ENCODE peak calls at places on chromosomes 3 and 15, in six cellular contexts. F is A549, X is K562, U is upper lobe of left lung, T is GM12878, Q is HepG2. J is an unnamed sample.

GRCh38 chr3:150062492-150062891 is 91.8 kb upstream of the PFN2 start:
- ATAC-seq in X (peak; percentile 29), U (no peak), F (no peak), T (no peak), Q (peak; percentile 77), J (peak; percentile 74)

GRCh38 chr15:100770781-100771584 is 108.6 kb upstream of the ALDH1A3 start:
- ATAC-seq in T (no peak), U (no peak), F (no peak), X (no peak), Q (no peak), J (no peak)

GRCh38 chr3:187265461-187265955 is 26.0 kb downstream of the MASP1 start:
- ATAC-seq in X (no peak), Q (no peak), F (no peak), T (no peak), U (no peak), J (no peak)

GRCh38 chr15:60696523-60696859 is 217.5 kb upstream of the ICE2 start:
- ATAC-seq in X (no peak), T (no peak), U (no peak), F (no peak), Q (no peak), J (no peak)

GRCh38 chr15:53693729-53694533 is 65.5 kb downstream of the WDR72 start:
- ATAC-seq in U (peak; percentile 67), Q (no peak), T (no peak), X (no peak), F (peak; percentile 24), J (no peak)

GRCh38 chr3:98817546-98817945 is 54.4 kb downstream of the ST3GAL6 start:
- ATAC-seq in T (peak; percentile 96), F (peak; percentile 55), X (peak; percentile 90), U (no peak), Q (peak; percentile 70), J (peak; percentile 77)

GRCh38 chr3:182704926-182705325 is 88.4 kb upstream of the ATP11B start:
- ATAC-seq in F (peak; percentile 68), X (peak; percentile 94), T (peak; percentile 46), Q (peak; percentile 92), U (no peak), J (no peak)

GRCh38 chr3:94887056-94887455 is 824.2 kb downstream of the NSUN3 start:
- ATAC-seq in U (no peak), Q (no peak), T (no peak), F (no peak), X (no peak), J (no peak)

GRCh38 chr15:50685191-50685975 is 1.2 kb downstream of the TRPM7 start:
- ATAC-seq in T (peak; percentile 6), X (peak; percentile 6), U (no peak), F (no peak), Q (no peak), J (no peak)

GRCh38 chr3:166071831-166072230 is 234.6 kb upstream of the BCHE start:
- ATAC-seq in Q (no peak), T (no peak), X (no peak), F (no peak), U (no peak), J (no peak)

GRCh38 chr15:101652783-101653430 is 726 bp upstream of the TM2D3 start:
- ATAC-seq in U (peak; percentile 71), Q (no peak), X (peak; percentile 52), T (peak; percentile 3), F (no peak), J (no peak)

GRCh38 chr3:139894638-139894989 is 40.4 kb upstream of the CLSTN2 start:
- ATAC-seq in Q (no peak), T (no peak), X (no peak), F (no peak), U (no peak), J (peak; percentile 72)

GRCh38 chr3:134476306-134476705 is 9.5 kb downstream of the ANAPC13 start:
- ATAC-seq in F (no peak), T (no peak), X (no peak), U (no peak), Q (no peak), J (no peak)

GRCh38 chr3:184539801-184540440 is 21.7 kb upstream of the EPHB3 start:
- ATAC-seq in T (no peak), U (no peak), F (no peak), Q (no peak), X (peak; percentile 61), J (no peak)

GRCh38 chr3:10272977-10273376 is 19.8 kb downstream of the GHRL start:
- ATAC-seq in Q (no peak), T (no peak), U (no peak), F (no peak), X (peak; percentile 13), J (no peak)

GRCh38 chr3:169430687-169431404 is 232.7 kb downstream of the MECOM start:
- ATAC-seq in T (no peak), F (no peak), X (no peak), U (no peak), Q (no peak), J (no peak)

GRCh38 chr3:15959434-15959811 is 161.6 kb upstream of the ANKRD28 start:
- ATAC-seq in U (no peak), T (no peak), F (no peak), Q (no peak), X (no peak), J (no peak)

GRCh38 chr3:43094381-43094780 is 11.5 kb downstream of the POMGNT2 start:
- ATAC-seq in X (no peak), F (no peak), U (no peak), Q (no peak), T (no peak), J (no peak)
- H3K9me3 ChIP-seq in X (no peaks in the 10 kb centered on the region), F (no peaks in the 10 kb centered on the region), U (no peaks in the 10 kb centered on the region), Q (no peaks in the 10 kb centered on the region), T (no peaks in the 10 kb centered on the region), J (no peaks in the 10 kb centered on the region)

GRCh38 chr15:99345832-99346462 is 94.7 kb downstream of the LRRC28 start:
- ATAC-seq in F (no peak), T (peak; percentile 56), U (no peak), X (no peak), Q (no peak), J (no peak)
- TF ChIP-seq EP300 in F (no peak), T (no peak), U (no peak), X (no peak), Q (no peak), J (no peak)

DNA sequence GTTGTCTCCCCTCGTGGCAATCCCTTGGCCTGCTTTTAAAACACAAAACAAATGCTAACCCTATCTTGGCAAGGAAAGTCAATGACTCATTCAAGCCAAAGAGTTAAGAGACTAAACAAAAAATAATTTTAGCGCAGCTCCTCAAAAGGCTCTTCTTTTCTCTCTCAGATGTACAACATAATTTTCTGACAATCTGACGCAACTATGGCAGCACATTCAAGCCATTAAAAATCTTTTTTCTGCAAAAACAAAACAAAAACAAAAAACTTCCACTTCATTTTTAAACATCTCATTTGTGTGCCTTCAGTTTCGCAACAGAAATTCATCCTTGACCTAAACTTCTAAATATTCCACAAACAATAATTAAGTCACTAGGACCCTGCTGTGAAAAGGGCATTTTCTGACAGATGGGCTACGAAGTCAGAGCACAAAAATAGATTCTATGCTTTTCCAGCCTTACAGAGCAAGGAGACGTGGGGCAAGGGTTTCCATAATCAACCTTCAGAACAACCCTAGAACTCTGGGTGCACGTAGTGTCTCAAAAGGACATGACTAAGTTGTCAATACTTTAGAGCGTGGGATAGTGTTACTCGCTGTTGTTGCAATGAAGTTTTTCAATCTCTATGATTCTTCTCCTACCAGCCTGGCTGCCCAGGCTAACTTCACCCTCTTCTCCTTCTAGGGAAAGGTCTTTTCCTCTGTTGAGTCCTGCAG is 84.3 kb downstream of the MB21D2 start:
- ATAC-seq in F (no peak), Q (no peak), U (no peak), T (no peak), X (no peak), J (peak; percentile 28)
- H3K4me3 ChIP-seq in F (no peak overlapping the region), Q (no peak overlapping the region), U (no peak overlapping the region), T (no peak overlapping the region), X (no peak overlapping the region), J (no peak overlapping the region)

GRCh38 chr15:46853600-46853999 is 863.7 kb upstream of the SEMA6D start:
- ATAC-seq in X (no peak), T (no peak), U (no peak), F (no peak), Q (no peak), J (no peak)
- H3K9me3 ChIP-seq in X (no peaks in the 10 kb centered on the region), T (no peaks in the 10 kb centered on the region), U (no peaks in the 10 kb centered on the region), F (no peaks in the 10 kb centered on the region), Q (peaks cover 98% of the 10 kb centered on the region), J (no peaks in the 10 kb centered on the region)

GRCh38 chr15:81410318-81410753 is 36.3 kb upstream of the TMC3 start:
- ATAC-seq in X (peak; percentile 63), U (peak; percentile 55), T (peak; percentile 69), F (peak; percentile 76), Q (peak; percentile 49), J (peak; percentile 92)
- TF ChIP-seq EP300 in X (no peak), U (no peak), T (no peak), F (no peak), Q (no peak), J (no peak)

DNA sequence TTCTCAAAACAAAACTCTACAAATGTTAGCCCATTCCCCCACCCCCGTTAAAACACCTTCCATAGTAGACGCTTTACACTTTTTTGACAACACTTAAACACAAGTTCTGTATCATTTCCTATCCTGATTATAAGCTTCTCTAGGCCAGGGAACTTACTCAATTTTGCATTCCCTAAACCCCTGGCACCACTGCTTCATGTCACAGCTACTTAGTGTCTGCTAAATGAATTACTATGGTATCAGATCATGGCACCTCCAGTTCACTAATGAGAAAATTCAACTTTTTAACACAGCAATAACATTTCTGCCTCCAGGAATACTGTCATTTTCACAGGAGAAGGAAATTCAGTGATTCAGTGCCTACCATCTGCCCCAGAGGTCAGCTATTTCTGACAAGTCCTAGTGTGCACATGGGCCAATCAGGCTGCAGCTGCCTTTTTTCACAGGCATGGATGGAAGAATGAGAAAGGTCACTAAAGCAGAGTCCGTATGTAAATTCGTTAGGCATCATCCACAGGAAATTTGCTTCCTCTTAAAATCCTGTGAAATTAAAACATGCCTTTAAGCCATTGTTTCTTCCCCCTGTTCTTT is 18.5 kb downstream of the SFMBT1 start:
- ATAC-seq in Q (no peak), U (no peak), T (no peak), F (no peak), X (no peak), J (no peak)
- H3K4me3 ChIP-seq in Q (no peak overlapping the region), U (no peak overlapping the region), T (no peak overlapping the region), F (no peak overlapping the region), X (no peak overlapping the region), J (no peak overlapping the region)

DNA sequence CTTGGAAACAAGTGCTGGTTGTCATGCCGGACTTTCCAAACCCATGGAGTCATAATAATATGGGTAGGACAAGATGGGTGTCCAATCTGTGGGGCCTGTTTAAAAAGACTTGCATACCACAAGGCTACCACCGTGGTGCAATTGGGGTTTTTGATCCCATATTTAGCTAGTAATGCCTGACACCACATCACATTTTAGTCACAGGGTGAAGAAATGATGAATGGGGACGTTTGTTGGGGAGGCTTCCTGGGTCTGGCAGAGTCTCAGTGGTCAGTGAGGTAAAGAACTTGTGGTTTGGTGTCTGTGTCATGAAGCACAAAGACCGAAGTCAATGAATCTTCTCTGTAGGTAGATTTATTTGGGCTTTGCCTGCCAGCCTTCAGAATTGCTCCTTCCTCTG is 31.0 kb downstream of the P3H2 start:
- ATAC-seq in Q (no peak), X (no peak), F (no peak), T (peak; percentile 84), U (no peak), J (no peak)
- H3K9me3 ChIP-seq in Q (no peaks in the 10 kb centered on the region), X (no peaks in the 10 kb centered on the region), F (no peaks in the 10 kb centered on the region), T (no peaks in the 10 kb centered on the region), U (no peaks in the 10 kb centered on the region), J (no peaks in the 10 kb centered on the region)

J was measured in gastroesophageal sphincter.